ENCODE peak calls at places on chromosomes 2 and 18, in six cellular contexts. Q, M, B, R, O and U are unnamed samples.

GRCh38 chr2:214469728-214470127 is 58.9 kb downstream of the VWC2L start:
- DNase-seq in O (no peak), M (no peak), Q (no peak), B (no peak), R (no peak), U (no peak)

GRCh38 chr2:23349508-23349907 is 35.5 kb upstream of the KLHL29 start:
- DNase-seq in B (no peak), Q (no peak), R (no peak), M (no peak), O (no peak), U (no peak)

GRCh38 chr2:216349366-216349765 is 22.9 kb downstream of the MARCHF4 start:
- DNase-seq in O (no peak), R (peak), Q (no peak), M (no peak), B (no peak), U (no peak)

GRCh38 chr18:22439447-22439846 is 21.7 kb upstream of the CTAGE1 start:
- DNase-seq in O (no peak), M (no peak), Q (no peak), R (peak), B (no peak), U (no peak)

GRCh38 chr2:71534786-71535185 is 81.4 kb downstream of the DYSF start:
- DNase-seq in R (no peak), B (no peak), M (no peak), Q (no peak), O (no peak), U (no peak)

GRCh38 chr2:33207336-33207735 is 260.6 kb downstream of the LTBP1 start:
- DNase-seq in M (no peak), O (no peak), B (no peak), R (no peak), Q (no peak), U (no peak)

GRCh38 chr2:219000569-219000960 is 7.3 kb upstream of the CRYBA2 start:
- DNase-seq in O (no peak), R (no peak), B (no peak), M (no peak), Q (no peak), U (no peak)

GRCh38 chr2:157227592-157227991 is 29.9 kb upstream of the GALNT5 start:
- DNase-seq in B (no peak), R (no peak), M (no peak), Q (no peak), O (no peak), U (no peak)

GRCh38 chr2:37232131-37232933 is 874 bp downstream of the NDUFAF7 start:
- DNase-seq in B (no peak), R (peak), M (no peak), O (peak), Q (peak), U (no peak)

GRCh38 chr2:215950009-215950408 is 63.3 kb downstream of the MREG start:
- DNase-seq in B (peak), R (peak), M (no peak), O (peak), Q (no peak), U (no peak)

GRCh38 chr2:172998547-172998946 is 77.1 kb upstream of the MAP3K20 start:
- DNase-seq in Q (no peak), M (no peak), B (no peak), R (no peak), O (no peak), U (no peak)

GRCh38 chr2:178418426-178418825 is 32.5 kb downstream of the PRKRA start:
- DNase-seq in B (no peak), M (no peak), R (no peak), O (no peak), Q (no peak), U (no peak)

GRCh38 chr18:76621782-76622495 is 126.9 kb upstream of the ZNF516 start:
- DNase-seq in R (no peak), O (peak), M (no peak), B (no peak), Q (no peak), U (no peak)

GRCh38 chr18:64203295-64203694 is 54.4 kb upstream of the LINC00305 start:
- DNase-seq in R (no peak), Q (no peak), M (no peak), O (no peak), B (no peak), U (no peak)

GRCh38 chr2:97935719-97936161 is 60.0 kb downstream of the TMEM131 start:
- DNase-seq in Q (no peak), B (peak), O (no peak), M (no peak), R (peak), U (no peak)